ENCODE peak calls at places on chromosomes 7 and 10, in seven cellular contexts. One of them, this sample, is unnamed.

GRCh38 chr10:89332092-89332633 is 4.4 kb downstream of the IFIT3 start:
- DNase-seq in IMR-90: peak; percentile 78
- DNase-seq in H1: no peak
- DNase-seq in H9: no peak
- DNase-seq in neuronal stem cell: no peak
- DNase-seq in mesenchymal stem cell: peak; percentile 91
- DNase-seq in trophoblast cell: peak; percentile 31
- DNase-seq in this sample: no peak

GRCh38 chr10:60238408-60239100 is 151.1 kb downstream of the ANK3 start:
- DNase-seq in IMR-90: peak; percentile 70
- DNase-seq in H1: no peak
- DNase-seq in H9: peak; percentile 47
- DNase-seq in neuronal stem cell: no peak
- DNase-seq in mesenchymal stem cell: peak; percentile 18
- DNase-seq in trophoblast cell: peak; percentile 8
- DNase-seq in this sample: peak; percentile 71

GRCh38 chr7:152142976-152143665 is 117.6 kb downstream of the GALNT11 start:
- DNase-seq in IMR-90: no peak
- DNase-seq in H1: no peak
- DNase-seq in H9: no peak
- DNase-seq in neuronal stem cell: no peak
- DNase-seq in mesenchymal stem cell: no peak
- DNase-seq in trophoblast cell: no peak
- DNase-seq in this sample: no peak

GRCh38 chr7:150388709-150389531 is 9.8 kb downstream of the ZNF775 start:
- DNase-seq in IMR-90: peak; percentile 65
- DNase-seq in H1: no peak
- DNase-seq in H9: peak; percentile 73
- DNase-seq in neuronal stem cell: no peak
- DNase-seq in mesenchymal stem cell: no peak
- DNase-seq in trophoblast cell: peak; percentile 45
- DNase-seq in this sample: peak; percentile 59

GRCh38 chr10:102112210-102112817 is 7.9 kb downstream of the LDB1 start:
- DNase-seq in IMR-90: no peak
- DNase-seq in H1: no peak
- DNase-seq in H9: no peak
- DNase-seq in neuronal stem cell: no peak
- DNase-seq in mesenchymal stem cell: no peak
- DNase-seq in trophoblast cell: no peak
- DNase-seq in this sample: peak; percentile 87

GRCh38 chr10:47339759-47340612 is 8.2 kb upstream of the RBP3 start:
- DNase-seq in IMR-90: no peak
- DNase-seq in H1: no peak
- DNase-seq in H9: no peak
- DNase-seq in neuronal stem cell: no peak
- DNase-seq in mesenchymal stem cell: no peak
- DNase-seq in trophoblast cell: no peak
- DNase-seq in this sample: no peak

GRCh38 chr7:45155941-45156340 is 1.6 kb upstream of the RAMP3 start:
- DNase-seq in IMR-90: no peak
- DNase-seq in H1: no peak
- DNase-seq in H9: no peak
- DNase-seq in neuronal stem cell: no peak
- DNase-seq in mesenchymal stem cell: no peak
- DNase-seq in trophoblast cell: no peak
- DNase-seq in this sample: no peak

GRCh38 chr7:6151994-6152735 is 120.3 kb downstream of the CYTH3 start:
- DNase-seq in IMR-90: no peak
- DNase-seq in H1: no peak
- DNase-seq in H9: no peak
- DNase-seq in neuronal stem cell: no peak
- DNase-seq in mesenchymal stem cell: no peak
- DNase-seq in trophoblast cell: no peak
- DNase-seq in this sample: no peak

GRCh38 chr7:100247152-100247757 is 27.5 kb downstream of the PVRIG start:
- DNase-seq in IMR-90: peak; percentile 86
- DNase-seq in H1: peak; percentile 73
- DNase-seq in H9: peak; percentile 91
- DNase-seq in neuronal stem cell: no peak
- DNase-seq in mesenchymal stem cell: peak; percentile 29
- DNase-seq in trophoblast cell: peak; percentile 84
- DNase-seq in this sample: peak; percentile 95

GRCh38 chr7:43110790-43111362 is 1.6 kb upstream of the HECW1 start:
- DNase-seq in IMR-90: no peak
- DNase-seq in H1: no peak
- DNase-seq in H9: no peak
- DNase-seq in neuronal stem cell: no peak
- DNase-seq in mesenchymal stem cell: no peak
- DNase-seq in trophoblast cell: no peak
- DNase-seq in this sample: no peak

GRCh38 chr10:124698560-124699470 is 45.4 kb downstream of the FAM53B start:
- DNase-seq in IMR-90: no peak
- DNase-seq in H1: no peak
- DNase-seq in H9: no peak
- DNase-seq in neuronal stem cell: no peak
- DNase-seq in mesenchymal stem cell: no peak
- DNase-seq in trophoblast cell: no peak
- DNase-seq in this sample: no peak

GRCh38 chr10:21203473-21204107 is 306.5 kb upstream of the NEBL start:
- DNase-seq in IMR-90: no peak
- DNase-seq in H1: no peak
- DNase-seq in H9: no peak
- DNase-seq in neuronal stem cell: no peak
- DNase-seq in mesenchymal stem cell: no peak
- DNase-seq in trophoblast cell: no peak
- DNase-seq in this sample: no peak

GRCh38 chr7:123070702-123071286 is 75.3 kb upstream of the TAS2R16 start:
- DNase-seq in IMR-90: no peak
- DNase-seq in H1: no peak
- DNase-seq in H9: no peak
- DNase-seq in neuronal stem cell: no peak
- DNase-seq in mesenchymal stem cell: peak; percentile 29
- DNase-seq in trophoblast cell: peak; percentile 39
- DNase-seq in this sample: peak; percentile 60

GRCh38 chr10:97667462-97667861 is 19.6 kb downstream of the AVPI1 start:
- DNase-seq in IMR-90: no peak
- DNase-seq in H1: no peak
- DNase-seq in H9: no peak
- DNase-seq in neuronal stem cell: no peak
- DNase-seq in mesenchymal stem cell: no peak
- DNase-seq in trophoblast cell: no peak
- DNase-seq in this sample: no peak

GRCh38 chr10:122852261-122852660 is 6.6 kb upstream of the CUZD1 start:
- DNase-seq in IMR-90: no peak
- DNase-seq in H1: no peak
- DNase-seq in H9: no peak
- DNase-seq in neuronal stem cell: no peak
- DNase-seq in mesenchymal stem cell: peak; percentile 7
- DNase-seq in trophoblast cell: no peak
- DNase-seq in this sample: no peak

GRCh38 chr7:130096243-130096827 is 26.0 kb downstream of the KLHDC10 start:
- DNase-seq in IMR-90: no peak
- DNase-seq in H1: no peak
- DNase-seq in H9: no peak
- DNase-seq in neuronal stem cell: no peak
- DNase-seq in mesenchymal stem cell: no peak
- DNase-seq in trophoblast cell: no peak
- DNase-seq in this sample: no peak

GRCh38 chr10:71638087-71638576 is 81.4 kb downstream of the C10orf105 start:
- DNase-seq in IMR-90: no peak
- DNase-seq in H1: no peak
- DNase-seq in H9: peak; percentile 60
- DNase-seq in neuronal stem cell: no peak
- DNase-seq in mesenchymal stem cell: no peak
- DNase-seq in trophoblast cell: peak; percentile 93
- DNase-seq in this sample: peak; percentile 53

GRCh38 chr10:71638577-71639411 is 80.8 kb downstream of the C10orf105 start:
- DNase-seq in IMR-90: no peak
- DNase-seq in H1: no peak
- DNase-seq in H9: no peak
- DNase-seq in neuronal stem cell: no peak
- DNase-seq in mesenchymal stem cell: no peak
- DNase-seq in trophoblast cell: no peak
- DNase-seq in this sample: peak; percentile 78

GRCh38 chr10:71641449-71641848 is 78.1 kb downstream of the C10orf105 start:
- DNase-seq in IMR-90: no peak
- DNase-seq in H1: no peak
- DNase-seq in H9: no peak
- DNase-seq in neuronal stem cell: no peak
- DNase-seq in mesenchymal stem cell: no peak
- DNase-seq in trophoblast cell: no peak
- DNase-seq in this sample: no peak

GRCh38 chr10:71637305-71637704 is 82.3 kb downstream of the C10orf105 start:
- DNase-seq in IMR-90: no peak
- DNase-seq in H1: no peak
- DNase-seq in H9: no peak
- DNase-seq in neuronal stem cell: no peak
- DNase-seq in mesenchymal stem cell: no peak
- DNase-seq in trophoblast cell: no peak
- DNase-seq in this sample: no peak

GRCh38 chr10:71639412-71639719 is 80.2 kb downstream of the C10orf105 start:
- DNase-seq in IMR-90: no peak
- DNase-seq in H1: no peak
- DNase-seq in H9: no peak
- DNase-seq in neuronal stem cell: no peak
- DNase-seq in mesenchymal stem cell: no peak
- DNase-seq in trophoblast cell: no peak
- DNase-seq in this sample: no peak
- H3K79me1 ChIP-seq in IMR-90: no peaks in the 10 kb centered on the region
- H3K79me1 ChIP-seq in H1: no peaks in the 10 kb centered on the region
- H3K79me1 ChIP-seq in H9: no peaks in the 10 kb centered on the region
- H3K79me1 ChIP-seq in neuronal stem cell: no peaks in the 10 kb centered on the region
- H3K79me1 ChIP-seq in mesenchymal stem cell: no peaks in the 10 kb centered on the region
- H3K79me1 ChIP-seq in trophoblast cell: no peaks in the 10 kb centered on the region
- H3K79me1 ChIP-seq in this sample: no peaks in the 10 kb centered on the region

GRCh38 chr7:91512958-91513357 is 248.7 kb downstream of the FZD1 start:
- DNase-seq in IMR-90: no peak
- DNase-seq in H1: no peak
- DNase-seq in H9: no peak
- DNase-seq in neuronal stem cell: no peak
- DNase-seq in mesenchymal stem cell: peak; percentile 2
- DNase-seq in trophoblast cell: peak; percentile 87
- DNase-seq in this sample: peak; percentile 39
- H3K23ac ChIP-seq in IMR-90: no peak overlapping the region
- H3K23ac ChIP-seq in H1: no peak overlapping the region
- H3K23ac ChIP-seq in H9: no peak overlapping the region
- H3K23ac ChIP-seq in neuronal stem cell: no peak overlapping the region
- H3K23ac ChIP-seq in mesenchymal stem cell: no peak overlapping the region
- H3K23ac ChIP-seq in trophoblast cell: no peak overlapping the region
- H3K23ac ChIP-seq in this sample: no peak overlapping the region

GRCh38 chr10:79313911-79314439 is 33.3 kb upstream of the PPIF start:
- DNase-seq in IMR-90: no peak
- DNase-seq in H1: no peak
- DNase-seq in H9: no peak
- DNase-seq in neuronal stem cell: no peak
- DNase-seq in mesenchymal stem cell: no peak
- DNase-seq in trophoblast cell: no peak
- DNase-seq in this sample: no peak
- H3K27ac ChIP-seq in IMR-90: no peak overlapping the region
- H3K27ac ChIP-seq in H1: no peak overlapping the region
- H3K27ac ChIP-seq in H9: no peak overlapping the region
- H3K27ac ChIP-seq in neuronal stem cell: no peak overlapping the region
- H3K27ac ChIP-seq in mesenchymal stem cell: no peak overlapping the region
- H3K27ac ChIP-seq in trophoblast cell: no peak overlapping the region
- H3K27ac ChIP-seq in this sample: no peak overlapping the region

DNA sequence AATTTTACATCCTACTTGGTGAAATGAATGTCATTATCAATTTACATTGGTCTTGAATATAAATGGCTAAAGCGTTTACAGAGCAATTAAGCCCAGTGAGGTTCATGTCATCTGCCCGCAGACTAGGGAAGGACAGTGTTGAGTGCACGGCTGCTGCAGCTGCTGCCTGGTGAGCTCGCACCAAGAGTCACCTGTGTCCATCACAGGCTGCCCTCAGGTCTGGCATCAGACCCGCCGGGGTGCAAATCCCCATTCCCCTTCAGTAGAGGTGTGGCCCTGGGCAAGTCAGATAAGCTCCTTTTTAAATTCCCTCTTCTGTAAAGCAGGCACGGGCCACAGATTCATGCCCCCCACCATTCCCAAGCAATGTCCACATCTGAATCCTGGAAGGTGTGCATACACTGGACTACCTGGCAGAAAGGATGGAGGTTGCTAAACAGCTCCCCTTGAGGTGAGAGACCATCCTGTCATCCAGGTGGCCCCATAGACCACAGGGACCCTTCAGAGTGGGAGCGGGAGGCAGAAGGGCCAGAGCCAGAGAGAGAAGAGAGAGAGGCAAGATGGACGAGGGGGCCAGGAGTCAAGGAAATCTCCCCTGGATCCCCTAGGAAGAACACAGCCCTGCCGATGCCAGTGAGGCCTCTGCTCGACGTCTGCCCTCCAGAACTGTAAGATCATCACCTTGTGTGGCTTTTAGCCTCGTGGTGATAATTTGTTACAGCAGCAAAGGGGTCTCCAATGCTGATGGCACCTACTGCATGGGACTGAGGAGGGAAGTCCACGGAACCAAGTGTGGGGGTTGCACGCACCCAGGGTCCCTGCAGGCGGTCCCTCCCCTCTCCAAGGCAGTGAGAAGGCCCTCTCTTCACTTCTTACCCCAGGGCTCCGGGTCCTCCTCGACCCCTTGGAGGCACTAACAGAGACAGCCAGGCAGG is 168.8 kb downstream of the TCERG1L start:
- DNase-seq in IMR-90: no peak
- DNase-seq in H1: no peak
- DNase-seq in H9: no peak
- DNase-seq in neuronal stem cell: no peak
- DNase-seq in mesenchymal stem cell: no peak
- DNase-seq in trophoblast cell: no peak
- DNase-seq in this sample: peak; percentile 16
- H3K79me1 ChIP-seq in IMR-90: no peaks in the 10 kb centered on the region
- H3K79me1 ChIP-seq in H1: no peaks in the 10 kb centered on the region
- H3K79me1 ChIP-seq in H9: no peaks in the 10 kb centered on the region
- H3K79me1 ChIP-seq in neuronal stem cell: no peaks in the 10 kb centered on the region
- H3K79me1 ChIP-seq in mesenchymal stem cell: no peaks in the 10 kb centered on the region
- H3K79me1 ChIP-seq in trophoblast cell: no peaks in the 10 kb centered on the region
- H3K79me1 ChIP-seq in this sample: no peaks in the 10 kb centered on the region

DNA sequence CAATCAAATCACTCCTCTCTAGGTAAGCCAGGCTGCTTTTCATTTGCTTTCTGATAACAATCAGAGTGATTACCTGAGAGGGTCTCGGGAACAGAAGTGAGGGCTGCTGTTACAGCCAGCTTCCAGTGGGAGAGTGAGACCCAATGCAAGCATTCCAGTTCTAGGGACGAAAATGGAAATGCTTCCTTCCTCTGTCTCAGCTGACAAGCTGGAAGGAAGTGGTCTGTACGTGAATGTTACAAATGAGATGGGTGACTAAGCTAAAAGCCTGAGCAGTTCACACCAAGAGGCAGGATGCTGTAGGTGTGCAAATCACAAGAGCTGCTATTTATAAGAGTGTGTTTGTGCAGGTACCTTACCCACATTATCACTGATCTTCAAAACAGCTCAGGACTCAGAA is 772.4 kb downstream of the GRID1 start:
- DNase-seq in IMR-90: no peak
- DNase-seq in H1: no peak
- DNase-seq in H9: no peak
- DNase-seq in neuronal stem cell: no peak
- DNase-seq in mesenchymal stem cell: no peak
- DNase-seq in trophoblast cell: no peak
- DNase-seq in this sample: peak; percentile 62
- H3K23ac ChIP-seq in IMR-90: no peak overlapping the region
- H3K23ac ChIP-seq in H1: no peak overlapping the region
- H3K23ac ChIP-seq in H9: no peak overlapping the region
- H3K23ac ChIP-seq in neuronal stem cell: no peak overlapping the region
- H3K23ac ChIP-seq in mesenchymal stem cell: no peak overlapping the region
- H3K23ac ChIP-seq in trophoblast cell: no peak overlapping the region
- H3K23ac ChIP-seq in this sample: no peak overlapping the region

This sample was measured in mesendoderm.